ENCODE peak calls at places on chromosomes 6 and 20, in five cellular contexts. One of them, this sample, is unnamed.

GRCh38 chr6:32826996-32827395 is 10.2 kb upstream of the HLA-DOB start:
- DNase-seq in spleen: no peak
- DNase-seq in endothelial cell of umbilical vein: no peak
- DNase-seq in transverse colon: no peak
- DNase-seq in HepG2: no peak
- DNase-seq in this sample: no peak

GRCh38 chr6:37492236-37493046 is 7.3 kb downstream of the CCDC167 start:
- DNase-seq in spleen: no peak
- DNase-seq in endothelial cell of umbilical vein: no peak
- DNase-seq in transverse colon: no peak
- DNase-seq in HepG2: no peak
- DNase-seq in this sample: no peak

GRCh38 chr6:145669627-145670034 is 65.7 kb downstream of the EPM2A start:
- DNase-seq in spleen: no peak
- DNase-seq in endothelial cell of umbilical vein: peak
- DNase-seq in transverse colon: no peak
- DNase-seq in HepG2: no peak
- DNase-seq in this sample: no peak

GRCh38 chr6:165218816-165219215 is 90.6 kb downstream of the C6orf118 start:
- DNase-seq in spleen: no peak
- DNase-seq in endothelial cell of umbilical vein: no peak
- DNase-seq in transverse colon: no peak
- DNase-seq in HepG2: no peak
- DNase-seq in this sample: no peak

GRCh38 chr6:186221-186965 is 105.9 kb upstream of the DUSP22 start:
- DNase-seq in spleen: no peak
- DNase-seq in endothelial cell of umbilical vein: no peak
- DNase-seq in transverse colon: no peak
- DNase-seq in HepG2: peak
- DNase-seq in this sample: no peak

GRCh38 chr6:112833546-112834215 is 486.6 kb downstream of the RFPL4B start:
- DNase-seq in spleen: no peak
- DNase-seq in endothelial cell of umbilical vein: peak
- DNase-seq in transverse colon: no peak
- DNase-seq in HepG2: no peak
- DNase-seq in this sample: no peak

GRCh38 chr6:107646176-107646575 is 156.3 kb downstream of the SOBP start:
- DNase-seq in spleen: no peak
- DNase-seq in endothelial cell of umbilical vein: peak
- DNase-seq in transverse colon: no peak
- DNase-seq in HepG2: no peak
- DNase-seq in this sample: no peak

GRCh38 chr6:26351544-26351953 is 13.4 kb upstream of the BTN3A2 start:
- DNase-seq in spleen: no peak
- DNase-seq in endothelial cell of umbilical vein: peak
- DNase-seq in transverse colon: no peak
- DNase-seq in HepG2: peak
- DNase-seq in this sample: peak

GRCh38 chr6:67736161-67736560 is 898.9 kb upstream of the ADGRB3 start:
- DNase-seq in spleen: no peak
- DNase-seq in endothelial cell of umbilical vein: no peak
- DNase-seq in transverse colon: no peak
- DNase-seq in HepG2: no peak
- DNase-seq in this sample: no peak

GRCh38 chr6:13762648-13763441 is 51.2 kb upstream of the RANBP9 start:
- DNase-seq in spleen: no peak
- DNase-seq in endothelial cell of umbilical vein: no peak
- DNase-seq in transverse colon: peak
- DNase-seq in HepG2: no peak
- DNase-seq in this sample: no peak

GRCh38 chr6:55888917-55889316 is 13.5 kb upstream of the BMP5 start:
- DNase-seq in spleen: no peak
- DNase-seq in endothelial cell of umbilical vein: no peak
- DNase-seq in transverse colon: no peak
- DNase-seq in HepG2: no peak
- DNase-seq in this sample: no peak

GRCh38 chr20:37403107-37404033 is 57.4 kb downstream of the SRC start:
- DNase-seq in spleen: no peak
- DNase-seq in endothelial cell of umbilical vein: no peak
- DNase-seq in transverse colon: no peak
- DNase-seq in HepG2: no peak
- DNase-seq in this sample: peak

GRCh38 chr6:71066153-71066552 is 109.3 kb upstream of the B3GAT2 start:
- DNase-seq in spleen: no peak
- DNase-seq in endothelial cell of umbilical vein: no peak
- DNase-seq in transverse colon: no peak
- DNase-seq in HepG2: no peak
- DNase-seq in this sample: no peak

GRCh38 chr6:131063764-131064272 is 773 bp upstream of the EPB41L2 start:
- DNase-seq in spleen: no peak
- DNase-seq in endothelial cell of umbilical vein: no peak
- DNase-seq in transverse colon: no peak
- DNase-seq in HepG2: no peak
- DNase-seq in this sample: no peak

GRCh38 chr6:96761794-96762193 is 75.5 kb downstream of the GPR63 start:
- DNase-seq in spleen: no peak
- DNase-seq in endothelial cell of umbilical vein: no peak
- DNase-seq in transverse colon: no peak
- DNase-seq in HepG2: no peak
- DNase-seq in this sample: no peak

GRCh38 chr6:100283288-100283687 is 181.4 kb downstream of the SIM1 start:
- DNase-seq in spleen: no peak
- DNase-seq in endothelial cell of umbilical vein: no peak
- DNase-seq in transverse colon: no peak
- DNase-seq in HepG2: no peak
- DNase-seq in this sample: no peak

GRCh38 chr20:43893930-43894329 is 20.7 kb upstream of the TOX2 start:
- DNase-seq in spleen: no peak
- DNase-seq in endothelial cell of umbilical vein: no peak
- DNase-seq in transverse colon: no peak
- DNase-seq in HepG2: no peak
- DNase-seq in this sample: no peak

GRCh38 chr6:37516076-37516919 is 16.6 kb upstream of the CCDC167 start:
- DNase-seq in spleen: peak
- DNase-seq in endothelial cell of umbilical vein: no peak
- DNase-seq in transverse colon: peak
- DNase-seq in HepG2: peak
- DNase-seq in this sample: no peak

GRCh38 chr20:44848254-44849015 is 37.1 kb upstream of the YWHAB start:
- DNase-seq in spleen: no peak
- DNase-seq in endothelial cell of umbilical vein: no peak
- DNase-seq in transverse colon: no peak
- DNase-seq in HepG2: no peak
- DNase-seq in this sample: no peak

GRCh38 chr6:112470950-112471349 is 123.8 kb downstream of the RFPL4B start:
- DNase-seq in spleen: no peak
- DNase-seq in endothelial cell of umbilical vein: no peak
- DNase-seq in transverse colon: no peak
- DNase-seq in HepG2: no peak
- DNase-seq in this sample: no peak

GRCh38 chr6:151023346-151023745 is 157.8 kb downstream of the MTHFD1L start:
- DNase-seq in spleen: no peak
- DNase-seq in endothelial cell of umbilical vein: no peak
- DNase-seq in transverse colon: no peak
- DNase-seq in HepG2: no peak
- DNase-seq in this sample: no peak

GRCh38 chr6:117449549-117450439 is 24.1 kb upstream of the ROS1 start:
- DNase-seq in spleen: no peak
- DNase-seq in endothelial cell of umbilical vein: peak
- DNase-seq in transverse colon: peak
- DNase-seq in HepG2: peak
- DNase-seq in this sample: no peak

GRCh38 chr6:27839303-27840081 is 72.7 kb downstream of the OR2B2 start:
- DNase-seq in spleen: no peak
- DNase-seq in endothelial cell of umbilical vein: peak
- DNase-seq in transverse colon: peak
- DNase-seq in HepG2: peak
- DNase-seq in this sample: no peak

GRCh38 chr6:91464201-91464600 is 877.3 kb upstream of the MAP3K7 start:
- DNase-seq in spleen: no peak
- DNase-seq in endothelial cell of umbilical vein: no peak
- DNase-seq in transverse colon: no peak
- DNase-seq in HepG2: no peak
- DNase-seq in this sample: no peak

GRCh38 chr6:81295310-81295709 is 457.2 kb downstream of the TENT5A start:
- DNase-seq in spleen: no peak
- DNase-seq in endothelial cell of umbilical vein: no peak
- DNase-seq in transverse colon: no peak
- DNase-seq in HepG2: no peak
- DNase-seq in this sample: no peak

GRCh38 chr6:28923318-28924102 is at the start of gene TRIM27:
- DNase-seq in spleen: peak
- DNase-seq in endothelial cell of umbilical vein: peak
- DNase-seq in transverse colon: peak
- DNase-seq in HepG2: peak
- DNase-seq in this sample: peak
- TF ChIP-seq CTCF in spleen: no peak
- TF ChIP-seq CTCF in endothelial cell of umbilical vein: no peak
- TF ChIP-seq CTCF in transverse colon: peak
- TF ChIP-seq CTCF in HepG2: peak
- TF ChIP-seq CTCF in this sample: no peak

GRCh38 chr6:123802351-123802696 is 1.3 kb upstream of the NKAIN2 start:
- DNase-seq in spleen: no peak
- DNase-seq in endothelial cell of umbilical vein: no peak
- DNase-seq in transverse colon: no peak
- DNase-seq in HepG2: no peak
- DNase-seq in this sample: no peak
- H3K4me3 ChIP-seq in spleen: peak
- H3K4me3 ChIP-seq in endothelial cell of umbilical vein: no peak
- H3K4me3 ChIP-seq in transverse colon: no peak
- H3K4me3 ChIP-seq in HepG2: no peak
- H3K4me3 ChIP-seq in this sample: peak

DNA sequence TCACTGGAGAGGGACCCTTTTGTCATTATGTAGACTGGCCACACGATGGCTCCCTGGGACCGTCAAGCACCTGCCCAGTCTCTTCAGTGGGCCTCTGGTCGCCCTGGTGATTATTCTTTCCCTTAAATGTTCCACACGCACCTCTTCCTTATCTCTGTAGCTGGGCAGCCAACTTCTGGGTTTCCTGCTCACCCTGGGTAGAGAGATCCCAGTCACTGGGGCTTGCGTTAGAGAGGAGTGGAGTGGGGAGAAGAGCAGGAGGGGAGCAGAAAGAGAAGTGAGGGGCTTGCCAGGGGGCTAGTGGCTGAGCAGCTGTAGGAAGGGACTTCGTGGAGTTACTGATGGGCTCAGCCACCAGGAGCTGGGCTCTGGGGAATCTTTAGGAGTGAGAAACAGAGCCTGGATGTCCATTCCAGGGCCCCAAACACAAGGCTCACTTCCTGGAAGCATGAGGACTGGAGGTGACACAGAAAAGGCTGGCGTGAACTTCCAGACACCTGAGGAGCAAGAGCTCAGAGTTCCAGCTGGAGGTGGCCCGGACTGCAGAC is 150.1 kb downstream of the DHX35 start:
- DNase-seq in spleen: no peak
- DNase-seq in endothelial cell of umbilical vein: peak
- DNase-seq in transverse colon: peak
- DNase-seq in HepG2: peak
- DNase-seq in this sample: no peak
- TF ChIP-seq CTCF in spleen: peak
- TF ChIP-seq CTCF in endothelial cell of umbilical vein: peak
- TF ChIP-seq CTCF in transverse colon: peak
- TF ChIP-seq CTCF in HepG2: peak
- TF ChIP-seq CTCF in this sample: peak

GRCh38 chr6:4664911-4665310 is 111.3 kb upstream of the CDYL start:
- DNase-seq in spleen: no peak
- DNase-seq in endothelial cell of umbilical vein: no peak
- DNase-seq in transverse colon: no peak
- DNase-seq in HepG2: no peak
- DNase-seq in this sample: no peak
- H3K4me3 ChIP-seq in spleen: no peak
- H3K4me3 ChIP-seq in endothelial cell of umbilical vein: no peak
- H3K4me3 ChIP-seq in transverse colon: no peak
- H3K4me3 ChIP-seq in HepG2: no peak
- H3K4me3 ChIP-seq in this sample: no peak

GRCh38 chr20:52192296-52193007 is 873 bp upstream of the ZFP64 start:
- DNase-seq in spleen: no peak
- DNase-seq in endothelial cell of umbilical vein: no peak
- DNase-seq in transverse colon: no peak
- DNase-seq in HepG2: peak
- DNase-seq in this sample: no peak
- TF ChIP-seq CTCF in spleen: no peak
- TF ChIP-seq CTCF in endothelial cell of umbilical vein: peak
- TF ChIP-seq CTCF in transverse colon: peak
- TF ChIP-seq CTCF in HepG2: peak
- TF ChIP-seq CTCF in this sample: no peak

This sample was measured in RWPE2.